ENCODE peak calls at places on chromosomes 3 and 15, in eight cellular contexts. W is stimulated activated CD4-positive, alpha-beta T cell treated with anti-CD3 and anti-CD28 coated beads, Interleukin-15, amount 100 ng/mL, for 48 hours; N is heart right ventricle; F is GM19239; D is chondrocyte; Z is activated gamma-delta T cell treated with Interleukin-2 at 50 U/mL for 16 hours; B is esophagus muscularis mucosa; Y is MCF 10A. G is an unnamed sample.

GRCh38 chr15:89138999-89139612 is 50.9 kb downstream of the ABHD2 start:
- DNase-seq in N (no peak), D (no peak), F (no peak), B (no peak), Z (no peak), Y (no peak), W (no peak), G (no peak)

GRCh38 chr3:139745831-139746230 is 68.1 kb upstream of the NMNAT3 start:
- DNase-seq in Y (peak; percentile 41), Z (no peak), B (peak; percentile 24), N (no peak), F (no peak), D (no peak), W (no peak), G (no peak)

GRCh38 chr15:48897144-48897814 is 19.3 kb downstream of the EID1 start:
- DNase-seq in Y (peak; percentile 14), F (no peak), N (no peak), W (no peak), Z (no peak), B (no peak), D (no peak), G (no peak)

GRCh38 chr3:69921651-69922050 is 77.9 kb upstream of the SAMMSON start:
- DNase-seq in F (no peak), Y (no peak), D (no peak), B (no peak), W (no peak), Z (no peak), N (no peak), G (no peak)

GRCh38 chr15:40410476-40410875 is 4.9 kb downstream of the IVD start:
- DNase-seq in Y (no peak), D (no peak), B (no peak), N (no peak), F (no peak), Z (no peak), W (no peak), G (no peak)

GRCh38 chr15:60831540-60831939 is 352.6 kb upstream of the ICE2 start:
- DNase-seq in D (no peak), B (no peak), Y (peak; percentile 18), F (no peak), N (no peak), W (no peak), Z (no peak), G (no peak)

GRCh38 chr3:42159706-42160472 is 68.7 kb downstream of the TRAK1 start:
- DNase-seq in W (no peak), N (no peak), D (no peak), Z (peak; percentile 33), Y (peak; percentile 86), B (no peak), F (peak; percentile 44), G (peak; percentile 16)

GRCh38 chr15:52394020-52394608 is 98.5 kb upstream of the MYO5C start:
- DNase-seq in F (no peak), Z (no peak), Y (no peak), B (no peak), D (no peak), W (no peak), N (no peak), G (no peak)

GRCh38 chr3:188472331-188472730 is 318.4 kb downstream of the LPP start:
- DNase-seq in F (no peak), W (no peak), D (no peak), Y (no peak), B (no peak), Z (no peak), N (no peak), G (no peak)

GRCh38 chr15:45794304-45794703 is 159.5 kb downstream of the SQOR start:
- DNase-seq in Z (no peak), D (no peak), W (no peak), Y (no peak), B (no peak), F (no peak), N (no peak), G (no peak)

GRCh38 chr15:29226431-29227216 is 43.0 kb downstream of the NSMCE3 start:
- DNase-seq in F (no peak), Y (no peak), B (no peak), W (no peak), D (no peak), N (no peak), Z (no peak), G (no peak)

GRCh38 chr15:77034620-77035467 is 36.1 kb downstream of the TSPAN3 start:
- DNase-seq in Y (peak; percentile 24), N (no peak), B (no peak), Z (peak; percentile 31), W (no peak), F (no peak), D (peak; percentile 87), G (no peak)

GRCh38 chr3:108420926-108421325 is 89.5 kb downstream of the MYH15 start:
- DNase-seq in Y (peak; percentile 85), N (no peak), B (no peak), F (no peak), W (peak; percentile 5), Z (no peak), D (no peak), G (no peak)

GRCh38 chr15:78390823-78391222 is 47.2 kb upstream of the IREB2 start:
- DNase-seq in B (no peak), F (no peak), W (no peak), Y (no peak), N (no peak), Z (no peak), D (peak; percentile 24), G (no peak)

GRCh38 chr3:197792019-197792647 is 1.1 kb downstream of the LRCH3 start:
- DNase-seq in N (no peak), Z (peak; percentile 13), F (no peak), B (no peak), Y (peak; percentile 30), D (no peak), W (peak; percentile 28), G (peak; percentile 47)

GRCh38 chr3:187227658-187228258 is 30.5 kb downstream of the RTP1 start:
- DNase-seq in W (no peak), B (no peak), Z (no peak), D (no peak), N (no peak), F (no peak), Y (peak; percentile 45), G (no peak)

GRCh38 chr3:81302045-81302444 is 459.4 kb downstream of the GBE1 start:
- DNase-seq in B (no peak), N (peak; percentile 12), Z (no peak), F (peak; percentile 7), Y (peak; percentile 61), W (no peak), D (no peak), G (no peak)

GRCh38 chr3:181455276-181455675 is 256.4 kb upstream of the SOX2 start:
- DNase-seq in F (no peak), Z (no peak), Y (no peak), D (no peak), W (no peak), N (no peak), B (no peak), G (no peak)

GRCh38 chr3:58356054-58356453 is 23.4 kb downstream of the PXK start:
- DNase-seq in W (no peak), Z (no peak), N (peak; percentile 16), B (no peak), Y (no peak), D (no peak), F (no peak), G (no peak)

GRCh38 chr3:11636372-11636760 is 7.3 kb downstream of the VGLL4 start:
- DNase-seq in F (no peak), D (no peak), B (no peak), Y (no peak), W (no peak), Z (no peak), N (no peak), G (no peak)

GRCh38 chr3:122514123-122515019 is at the start of gene KPNA1:
- DNase-seq in F (peak; percentile 97), N (peak; percentile 85), B (peak; percentile 94), W (peak; percentile 70), Y (peak; percentile 88), Z (peak; percentile 81), D (peak; percentile 95), G (peak; percentile 90)

GRCh38 chr15:34336947-34337556 is 529 bp downstream of the SLC12A6 start:
- DNase-seq in F (no peak), Z (peak; percentile 21), D (no peak), N (no peak), Y (no peak), W (no peak), B (no peak), G (peak; percentile 13)

GRCh38 chr15:72341361-72341760 is 21.4 kb upstream of the CELF6 start:
- DNase-seq in W (no peak), F (no peak), D (no peak), Y (no peak), N (no peak), B (no peak), Z (no peak), G (no peak)

GRCh38 chr3:66362541-66362941 is 138.3 kb downstream of the LRIG1 start:
- DNase-seq in Y (no peak), Z (no peak), N (no peak), D (no peak), W (no peak), F (no peak), B (no peak), G (no peak)

GRCh38 chr3:192409203-192409837 is 318.0 kb downstream of the FGF12 start:
- DNase-seq in Z (no peak), N (peak; percentile 49), Y (peak; percentile 28), D (peak; percentile 82), W (no peak), F (no peak), B (no peak), G (no peak)

GRCh38 chr15:39565851-39566250 is 15.0 kb upstream of the THBS1 start:
- DNase-seq in N (no peak), W (no peak), D (no peak), B (no peak), Y (no peak), F (no peak), Z (no peak), G (no peak)

GRCh38 chr15:29470311-29470710 is 200.7 kb upstream of the NSMCE3 start:
- DNase-seq in Y (peak; percentile 60), D (no peak), Z (no peak), F (no peak), N (no peak), W (no peak), B (no peak), G (no peak)

GRCh38 chr3:51997935-51998596 is 2.4 kb upstream of the RPL29 start:
- DNase-seq in F (no peak), Y (peak; percentile 64), B (no peak), W (no peak), D (no peak), Z (no peak), N (no peak), G (no peak)

GRCh38 chr3:134106580-134106979 is 76.9 kb upstream of the SLCO2A1 start:
- DNase-seq in B (no peak), D (no peak), W (no peak), Y (no peak), F (peak; percentile 14), N (no peak), Z (no peak), G (no peak)

GRCh38 chr3:108603689-108604088 is 14.2 kb downstream of the DZIP3 start:
- DNase-seq in Z (no peak), F (no peak), Y (no peak), N (no peak), W (no peak), B (no peak), D (no peak), G (peak; percentile 38)

GRCh38 chr3:30286007-30286669 is 320.3 kb upstream of the TGFBR2 start:
- DNase-seq in B (no peak), D (no peak), Z (no peak), Y (peak; percentile 97), F (no peak), W (no peak), N (peak; percentile 86), G (no peak)

GRCh38 chr3:150259526-150260145 is 148.5 kb upstream of the TSC22D2 start:
- DNase-seq in F (no peak), B (no peak), D (no peak), N (no peak), Y (no peak), Z (no peak), W (no peak), G (no peak)

GRCh38 chr3:127407026-127407939 is 119.4 kb upstream of the PRR20G start:
- DNase-seq in Y (no peak), N (peak; percentile 1), B (no peak), D (no peak), F (no peak), W (no peak), Z (no peak), G (no peak)

GRCh38 chr3:49022751-49023171 is 840 bp downstream of the NDUFAF3 start:
- DNase-seq in D (peak; percentile 90), Y (peak; percentile 29), W (no peak), Z (no peak), B (no peak), F (no peak), N (no peak), G (no peak)

G was measured in central memory CD4-positive, alpha-beta T cell.